ENCODE peak calls at places on chromosomes 16 and 17, in six cellular contexts. X, N, O, U, R and K are unnamed samples.

GRCh38 chr17:73874008-73874407 is 229.8 kb upstream of the SDK2 start:
- DNase-seq in R (no peak), U (no peak), O (peak; percentile 67), N (no peak), X (peak; percentile 19), K (no peak)

GRCh38 chr16:72715267-72715666 is 332.7 kb downstream of the ZFHX3 start:
- DNase-seq in R (no peak), U (no peak), O (no peak), X (no peak), N (no peak), K (no peak)

GRCh38 chr16:25108054-25108453 is 3.5 kb upstream of the LCMT1 start:
- DNase-seq in U (no peak), N (no peak), O (no peak), R (no peak), X (no peak), K (no peak)

GRCh38 chr17:78046923-78047322 is 81.6 kb downstream of the TMC6 start:
- DNase-seq in X (no peak), R (no peak), O (no peak), N (no peak), U (no peak), K (no peak)

GRCh38 chr17:70938311-70938710 is 769.0 kb downstream of the KCNJ2 start:
- DNase-seq in U (peak; percentile 24), X (no peak), R (no peak), N (no peak), O (no peak), K (no peak)

GRCh38 chr16:20846030-20846429 is 39.7 kb downstream of the REXO5 start:
- DNase-seq in N (no peak), X (no peak), U (no peak), R (no peak), O (no peak), K (no peak)

GRCh38 chr17:40253565-40253964 is 34.1 kb upstream of the CDC6 start:
- DNase-seq in O (no peak), X (no peak), R (no peak), U (no peak), N (no peak), K (no peak)

GRCh38 chr17:17840751-17841591 is 4.2 kb upstream of the SREBF1 start:
- DNase-seq in O (peak; percentile 54), R (peak; percentile 88), N (no peak), U (no peak), X (peak; percentile 43), K (peak; percentile 51)

GRCh38 chr17:76700290-76700626 is 10.5 kb downstream of the MXRA7 start:
- DNase-seq in U (no peak), O (no peak), N (no peak), X (no peak), R (no peak), K (no peak)

GRCh38 chr16:10684541-10685151 is 10.1 kb downstream of the TEKT5 start:
- DNase-seq in R (no peak), U (no peak), N (no peak), O (no peak), X (no peak), K (no peak)

GRCh38 chr16:65658339-65659275 is 536.7 kb upstream of the CDH11 start:
- DNase-seq in X (peak; percentile 83), U (no peak), O (peak; percentile 94), N (no peak), R (no peak), K (no peak)

GRCh38 chr16:9116141-9116540 is 24.7 kb downstream of the HAPSTR1 start:
- DNase-seq in X (no peak), U (no peak), R (no peak), O (no peak), N (no peak), K (no peak)

GRCh38 chr17:49995055-49995738 is at the start of gene DLX3:
- DNase-seq in R (no peak), X (peak; percentile 59), N (peak; percentile 71), O (peak; percentile 86), U (peak; percentile 78), K (no peak)

GRCh38 chr16:3583303-3584038 is 6.3 kb upstream of the NLRC3 start:
- DNase-seq in X (no peak), N (no peak), O (no peak), U (no peak), R (no peak), K (no peak)

GRCh38 chr17:8253801-8254200 is 4.7 kb downstream of the PFAS start:
- DNase-seq in N (no peak), O (no peak), U (no peak), R (no peak), X (peak; percentile 37), K (no peak)

GRCh38 chr16:50310308-50311133 is 44.2 kb downstream of the ADCY7 start:
- DNase-seq in X (no peak), U (no peak), R (no peak), N (peak; percentile 42), O (no peak), K (no peak)

GRCh38 chr16:77974883-77975282 is 47.5 kb upstream of the CLEC3A start:
- DNase-seq in U (no peak), N (no peak), R (no peak), X (no peak), O (peak; percentile 12), K (no peak)

GRCh38 chr16:67731071-67731810 is 12.1 kb upstream of the GFOD2 start:
- DNase-seq in U (no peak), R (no peak), N (no peak), O (no peak), X (no peak), K (no peak)

GRCh38 chr17:73550561-73550960 is 93.7 kb downstream of the SDK2 start:
- DNase-seq in R (no peak), O (no peak), N (no peak), X (peak; percentile 81), U (no peak), K (no peak)

GRCh38 chr17:73166731-73167581 is 2.1 kb downstream of the SSTR2 start:
- DNase-seq in X (peak; percentile 17), O (no peak), U (no peak), R (no peak), N (no peak), K (no peak)

GRCh38 chr17:34163681-34164080 is 91.4 kb upstream of the CCL2 start:
- DNase-seq in R (no peak), U (no peak), N (no peak), O (no peak), X (peak; percentile 32), K (no peak)

GRCh38 chr16:17381784-17382183 is 89.0 kb downstream of the XYLT1 start:
- DNase-seq in X (no peak), U (no peak), O (no peak), R (no peak), N (no peak), K (no peak)

GRCh38 chr17:61492759-61493526 is 40.7 kb downstream of the TBX4 start:
- DNase-seq in X (no peak), U (no peak), O (no peak), N (no peak), R (no peak), K (no peak)

GRCh38 chr16:28149016-28149888 is 62.5 kb downstream of the XPO6 start:
- DNase-seq in O (no peak), R (no peak), X (no peak), N (no peak), U (no peak), K (no peak)

GRCh38 chr17:49442051-49442450 is 27.4 kb upstream of the PHB1 start:
- DNase-seq in U (peak; percentile 65), X (no peak), O (no peak), N (no peak), R (no peak), K (no peak)

GRCh38 chr17:32876414-32877163 is at the start of gene MYO1D:
- DNase-seq in N (peak; percentile 79), R (no peak), X (peak; percentile 72), U (peak; percentile 38), O (peak; percentile 55), K (no peak)

GRCh38 chr16:66886914-66887313 is 6.6 kb downstream of the PDP2 start:
- DNase-seq in X (no peak), N (no peak), R (no peak), O (no peak), U (no peak), K (no peak)

GRCh38 chr16:21652451-21652850 is at the start of gene IGSF6:
- DNase-seq in X (no peak), R (no peak), O (no peak), N (no peak), U (no peak), K (no peak)

GRCh38 chr17:17177186-17177585 is 28.9 kb downstream of the PLD6 start:
- DNase-seq in X (no peak), R (no peak), U (no peak), N (no peak), O (no peak), K (no peak)

GRCh38 chr17:78117027-78117981 is 11.3 kb downstream of the TMC6 start:
- DNase-seq in U (peak; percentile 64), O (no peak), N (no peak), R (no peak), X (peak; percentile 31), K (peak; percentile 35)

GRCh38 chr17:8073627-8074485 is 13.7 kb downstream of the ALOX12B start:
- DNase-seq in U (peak; percentile 29), O (peak; percentile 66), N (peak; percentile 63), X (peak; percentile 77), R (peak; percentile 5), K (peak; percentile 18)

GRCh38 chr16:27449434-27450188 is 47.6 kb downstream of the IL21R start:
- DNase-seq in O (no peak), R (no peak), X (no peak), U (no peak), N (no peak), K (no peak)

GRCh38 chr16:85490407-85490806 is 122.7 kb upstream of the GSE1 start:
- DNase-seq in O (no peak), R (no peak), X (no peak), U (no peak), N (no peak), K (no peak)

GRCh38 chr16:85521737-85522042 is 91.4 kb upstream of the GSE1 start:
- DNase-seq in R (no peak), U (peak; percentile 7), N (no peak), O (no peak), X (no peak), K (no peak)

GRCh38 chr16:502179-502943 is 25.2 kb upstream of the CAPN15 start:
- DNase-seq in O (no peak), R (no peak), U (no peak), N (no peak), X (no peak), K (no peak)

GRCh38 chr17:7467498-7467897 is 11.9 kb downstream of the ZBTB4 start:
- DNase-seq in N (no peak), X (no peak), U (no peak), R (no peak), O (no peak), K (no peak)